ENCODE peak calls at places on chromosomes 7 and 10, in seven cellular contexts. O is amniotic stem cell; V is kidney; T is choroid plexus epithelial cell; P is CD4-positive, CD25-positive, alpha-beta regulatory T cell; U is naive B cell; C is NCI-H1694 treated with DMSO at 0.1 percent for 48 hours. E is an unnamed sample.

GRCh38 chr10:130655313-130656186 is 519.4 kb downstream of the GLRX3 start:
- DNase-seq in O (no peak), V (no peak), T (no peak), P (no peak), U (no peak), C (no peak), E (no peak)

GRCh38 chr10:120460191-120460590 is 3.2 kb downstream of the PLPP4 start:
- DNase-seq in O (no peak), V (no peak), T (peak; percentile 52), P (no peak), U (no peak), C (no peak), E (no peak)

GRCh38 chr7:28329616-28330373 is 82.5 kb upstream of the CREB5 start:
- DNase-seq in O (no peak), V (no peak), T (peak; percentile 51), P (no peak), U (peak; percentile 28), C (no peak), E (peak; percentile 2)

GRCh38 chr7:22934473-22935065 is 79.4 kb downstream of the HYCC1 start:
- DNase-seq in O (no peak), V (no peak), T (peak; percentile 24), P (no peak), U (no peak), C (no peak), E (no peak)

GRCh38 chr7:149881328-149882263 is 7.8 kb downstream of the ATP6V0E2 start:
- DNase-seq in O (no peak), V (peak; percentile 73), T (no peak), P (no peak), U (no peak), C (no peak), E (no peak)

GRCh38 chr7:37833107-37833817 is 15.1 kb upstream of the NME8 start:
- DNase-seq in O (no peak), V (peak; percentile 52), T (peak; percentile 66), P (peak; percentile 9), U (peak; percentile 48), C (peak; percentile 79), E (peak; percentile 10)

GRCh38 chr10:95572451-95572850 is 11.3 kb upstream of the SORBS1 start:
- DNase-seq in O (no peak), V (no peak), T (no peak), P (no peak), U (no peak), C (no peak), E (no peak)

GRCh38 chr7:13641699-13642098 is 347.8 kb downstream of the ETV1 start:
- DNase-seq in O (no peak), V (no peak), T (peak; percentile 78), P (no peak), U (no peak), C (no peak), E (no peak)

GRCh38 chr10:74153123-74153522 is 2.1 kb downstream of the ADK start:
- DNase-seq in O (no peak), V (no peak), T (peak; percentile 93), P (no peak), U (no peak), C (no peak), E (no peak)

GRCh38 chr10:89431977-89432376 is 17.6 kb downstream of the IFIT5 start:
- DNase-seq in O (no peak), V (no peak), T (peak; percentile 95), P (no peak), U (no peak), C (no peak), E (no peak)

GRCh38 chr7:21327422-21328191 is 100.3 kb upstream of the SP4 start:
- DNase-seq in O (no peak), V (no peak), T (no peak), P (no peak), U (no peak), C (no peak), E (no peak)

GRCh38 chr7:42156541-42156865 is 80.5 kb downstream of the GLI3 start:
- DNase-seq in O (no peak), V (no peak), T (no peak), P (no peak), U (no peak), C (no peak), E (no peak)

GRCh38 chr10:126422561-126422960 is 34.3 kb upstream of the ADAM12 start:
- DNase-seq in O (no peak), V (no peak), T (peak; percentile 43), P (no peak), U (no peak), C (no peak), E (no peak)

GRCh38 chr7:103080923-103081322 is 6.0 kb downstream of the ARMC10 start:
- DNase-seq in O (no peak), V (no peak), T (no peak), P (no peak), U (no peak), C (no peak), E (no peak)

GRCh38 chr7:47407136-47407535 is 174.8 kb downstream of the TNS3 start:
- DNase-seq in O (no peak), V (no peak), T (no peak), P (no peak), U (no peak), C (no peak), E (no peak)

GRCh38 chr10:132331259-132331955 is 586 bp upstream of the LRRC27 start:
- DNase-seq in O (no peak), V (no peak), T (no peak), P (no peak), U (no peak), C (no peak), E (no peak)

GRCh38 chr10:35212856-35213255 is 86.2 kb downstream of the CREM start:
- DNase-seq in O (no peak), V (no peak), T (peak; percentile 48), P (no peak), U (no peak), C (no peak), E (no peak)

GRCh38 chr7:73432676-73433075 is 902 bp upstream of the FZD9 start:
- DNase-seq in O (no peak), V (no peak), T (no peak), P (no peak), U (no peak), C (no peak), E (no peak)

GRCh38 chr10:17029581-17030271 is 99.9 kb downstream of the CUBN start:
- DNase-seq in O (peak; percentile 79), V (peak; percentile 81), T (peak; percentile 85), P (peak; percentile 54), U (no peak), C (no peak), E (peak; percentile 72)

GRCh38 chr10:130425169-130425568 is 289.0 kb downstream of the GLRX3 start:
- DNase-seq in O (no peak), V (no peak), T (no peak), P (no peak), U (no peak), C (no peak), E (no peak)

GRCh38 chr7:78080241-78080640 is 281.7 kb downstream of the PHTF2 start:
- DNase-seq in O (no peak), V (no peak), T (no peak), P (no peak), U (no peak), C (no peak), E (no peak)

GRCh38 chr10:32057041-32057372 is 782 bp upstream of the KIF5B start:
- DNase-seq in O (no peak), V (no peak), T (no peak), P (no peak), U (no peak), C (no peak), E (no peak)

GRCh38 chr7:116030626-116031276 is at the start of gene TFEC:
- DNase-seq in O (no peak), V (no peak), T (peak; percentile 57), P (no peak), U (no peak), C (no peak), E (no peak)